ENCODE peak calls at places on chromosomes 6 and 20, in six cellular contexts. S, Z, E, O, B and K are unnamed samples.

GRCh38 chr6:67541591-67541990 is 1093.5 kb upstream of the ADGRB3 start:
- DNase-seq in S (no peak), Z (no peak), E (no peak), O (no peak), B (no peak), K (no peak)

GRCh38 chr6:130841128-130841728 is 14.0 kb downstream of the SMLR1 start:
- DNase-seq in S (no peak), Z (peak), E (no peak), O (no peak), B (no peak), K (no peak)

GRCh38 chr6:116008470-116009229 is 52.0 kb downstream of the FRK start:
- DNase-seq in S (no peak), Z (peak), E (no peak), O (no peak), B (no peak), K (peak)

GRCh38 chr20:43849496-43850197 is 65.0 kb upstream of the TOX2 start:
- DNase-seq in S (no peak), Z (peak), E (no peak), O (no peak), B (no peak), K (no peak)

GRCh38 chr6:110781522-110782200 is 33.6 kb downstream of the CDK19 start:
- DNase-seq in S (no peak), Z (no peak), E (no peak), O (no peak), B (no peak), K (no peak)

GRCh38 chr6:80438728-80439127 is 332.3 kb downstream of the BCKDHB start:
- DNase-seq in S (no peak), Z (peak), E (no peak), O (no peak), B (no peak), K (peak)

GRCh38 chr6:170371588-170371987 is 65.0 kb downstream of the FAM120B start:
- DNase-seq in S (no peak), Z (peak), E (no peak), O (no peak), B (no peak), K (no peak)

GRCh38 chr6:131061041-131061770 is 1.8 kb downstream of the EPB41L2 start:
- DNase-seq in S (no peak), Z (no peak), E (no peak), O (no peak), B (no peak), K (no peak)

GRCh38 chr6:11231564-11232176 is 798 bp downstream of the NEDD9 start:
- DNase-seq in S (no peak), Z (no peak), E (no peak), O (no peak), B (no peak), K (no peak)